ENCODE peak calls at places on chromosome 21, in nine cellular contexts. One of them, this sample, is unnamed.

GRCh38 chr21:35637431-35637830 is 422.9 kb downstream of the SETD4 start:
- DNase-seq in CD4-positive, CD25-positive, alpha-beta regulatory T cell: no peak
- DNase-seq in breast epithelium: no peak
- DNase-seq in heart left ventricle: no peak
- DNase-seq in GM23338: no peak
- DNase-seq in IMR-90: peak; percentile 61
- DNase-seq in GM23248: peak; percentile 86
- DNase-seq in PC-3: peak; percentile 73
- DNase-seq in lung: no peak
- DNase-seq in this sample: no peak

GRCh38 chr21:14480601-14481000 is 65.5 kb downstream of the SAMSN1 start:
- DNase-seq in lung: no peak
- DNase-seq in GM23248: no peak
- DNase-seq in breast epithelium: no peak
- DNase-seq in heart left ventricle: no peak
- DNase-seq in GM23338: no peak
- DNase-seq in IMR-90: no peak
- DNase-seq in CD4-positive, CD25-positive, alpha-beta regulatory T cell: no peak
- DNase-seq in PC-3: peak; percentile 8
- DNase-seq in this sample: peak; percentile 1

GRCh38 chr21:15788847-15789548 is 59.2 kb downstream of the USP25 start:
- DNase-seq in heart left ventricle: no peak
- DNase-seq in CD4-positive, CD25-positive, alpha-beta regulatory T cell: no peak
- DNase-seq in IMR-90: peak; percentile 33
- DNase-seq in GM23248: peak; percentile 32
- DNase-seq in GM23338: no peak
- DNase-seq in lung: no peak
- DNase-seq in breast epithelium: no peak
- DNase-seq in PC-3: peak; percentile 37
- DNase-seq in this sample: peak; percentile 65

GRCh38 chr21:42654179-42654912 is 925 bp downstream of the PDE9A start:
- DNase-seq in heart left ventricle: no peak
- DNase-seq in GM23248: no peak
- DNase-seq in CD4-positive, CD25-positive, alpha-beta regulatory T cell: peak; percentile 32
- DNase-seq in breast epithelium: no peak
- DNase-seq in IMR-90: no peak
- DNase-seq in lung: no peak
- DNase-seq in PC-3: no peak
- DNase-seq in GM23338: peak; percentile 76
- DNase-seq in this sample: no peak

GRCh38 chr21:18899261-18899660 is 495.7 kb upstream of the TMPRSS15 start:
- DNase-seq in PC-3: no peak
- DNase-seq in GM23248: no peak
- DNase-seq in heart left ventricle: no peak
- DNase-seq in GM23338: peak; percentile 8
- DNase-seq in IMR-90: no peak
- DNase-seq in lung: no peak
- DNase-seq in CD4-positive, CD25-positive, alpha-beta regulatory T cell: no peak
- DNase-seq in breast epithelium: no peak
- DNase-seq in this sample: no peak

GRCh38 chr21:42614391-42614790 is 39.0 kb upstream of the PDE9A start:
- DNase-seq in PC-3: no peak
- DNase-seq in GM23338: no peak
- DNase-seq in GM23248: no peak
- DNase-seq in CD4-positive, CD25-positive, alpha-beta regulatory T cell: peak; percentile 21
- DNase-seq in lung: no peak
- DNase-seq in breast epithelium: peak; percentile 37
- DNase-seq in IMR-90: no peak
- DNase-seq in heart left ventricle: no peak
- DNase-seq in this sample: no peak

GRCh38 chr21:31283025-31283424 is 61.0 kb downstream of the TIAM1 start:
- DNase-seq in PC-3: no peak
- DNase-seq in breast epithelium: no peak
- DNase-seq in lung: no peak
- DNase-seq in CD4-positive, CD25-positive, alpha-beta regulatory T cell: peak; percentile 56
- DNase-seq in GM23338: no peak
- DNase-seq in IMR-90: no peak
- DNase-seq in heart left ventricle: no peak
- DNase-seq in GM23248: no peak
- DNase-seq in this sample: no peak

GRCh38 chr21:42317826-42318746 is 2.9 kb upstream of the TFF3 start:
- DNase-seq in heart left ventricle: no peak
- DNase-seq in PC-3: no peak
- DNase-seq in breast epithelium: no peak
- DNase-seq in CD4-positive, CD25-positive, alpha-beta regulatory T cell: no peak
- DNase-seq in lung: no peak
- DNase-seq in IMR-90: no peak
- DNase-seq in GM23248: no peak
- DNase-seq in GM23338: no peak
- DNase-seq in this sample: no peak

GRCh38 chr21:21624674-21625073 is 626.5 kb downstream of the NCAM2 start:
- DNase-seq in IMR-90: peak; percentile 70
- DNase-seq in breast epithelium: no peak
- DNase-seq in heart left ventricle: no peak
- DNase-seq in GM23338: no peak
- DNase-seq in lung: no peak
- DNase-seq in GM23248: peak; percentile 45
- DNase-seq in PC-3: no peak
- DNase-seq in CD4-positive, CD25-positive, alpha-beta regulatory T cell: no peak
- DNase-seq in this sample: no peak

GRCh38 chr21:34345892-34346291 is 17.9 kb upstream of the KCNE2 start:
- DNase-seq in breast epithelium: no peak
- DNase-seq in IMR-90: peak; percentile 71
- DNase-seq in lung: no peak
- DNase-seq in GM23338: no peak
- DNase-seq in GM23248: peak; percentile 26
- DNase-seq in PC-3: no peak
- DNase-seq in heart left ventricle: no peak
- DNase-seq in CD4-positive, CD25-positive, alpha-beta regulatory T cell: no peak
- DNase-seq in this sample: no peak

GRCh38 chr21:28805885-28806284 is 186.8 kb downstream of the LTN1 start:
- DNase-seq in GM23338: no peak
- DNase-seq in CD4-positive, CD25-positive, alpha-beta regulatory T cell: no peak
- DNase-seq in lung: no peak
- DNase-seq in heart left ventricle: no peak
- DNase-seq in breast epithelium: no peak
- DNase-seq in PC-3: peak; percentile 65
- DNase-seq in IMR-90: peak; percentile 97
- DNase-seq in GM23248: peak; percentile 87
- DNase-seq in this sample: no peak

GRCh38 chr21:35164380-35164779 is 115.3 kb upstream of the RUNX1 start:
- DNase-seq in CD4-positive, CD25-positive, alpha-beta regulatory T cell: no peak
- DNase-seq in breast epithelium: no peak
- DNase-seq in lung: no peak
- DNase-seq in GM23248: no peak
- DNase-seq in IMR-90: no peak
- DNase-seq in GM23338: no peak
- DNase-seq in PC-3: no peak
- DNase-seq in heart left ventricle: no peak
- DNase-seq in this sample: no peak

GRCh38 chr21:44349416-44349846 is 4.0 kb upstream of the TRPM2 start:
- DNase-seq in breast epithelium: no peak
- DNase-seq in lung: no peak
- DNase-seq in heart left ventricle: no peak
- DNase-seq in CD4-positive, CD25-positive, alpha-beta regulatory T cell: no peak
- DNase-seq in GM23248: no peak
- DNase-seq in GM23338: no peak
- DNase-seq in PC-3: no peak
- DNase-seq in IMR-90: no peak
- DNase-seq in this sample: no peak

GRCh38 chr21:39616373-39616772 is 3.6 kb downstream of the B3GALT5 start:
- DNase-seq in CD4-positive, CD25-positive, alpha-beta regulatory T cell: no peak
- DNase-seq in lung: no peak
- DNase-seq in GM23248: no peak
- DNase-seq in IMR-90: no peak
- DNase-seq in heart left ventricle: no peak
- DNase-seq in PC-3: peak; percentile 53
- DNase-seq in breast epithelium: no peak
- DNase-seq in GM23338: no peak
- DNase-seq in this sample: no peak

GRCh38 chr21:39612233-39613028 is at the start of gene B3GALT5:
- DNase-seq in CD4-positive, CD25-positive, alpha-beta regulatory T cell: no peak
- DNase-seq in GM23248: no peak
- DNase-seq in breast epithelium: no peak
- DNase-seq in GM23338: peak; percentile 94
- DNase-seq in PC-3: peak; percentile 45
- DNase-seq in heart left ventricle: no peak
- DNase-seq in lung: no peak
- DNase-seq in IMR-90: no peak
- DNase-seq in this sample: no peak

GRCh38 chr21:39611547-39612190 is 1.1 kb upstream of the B3GALT5 start:
- DNase-seq in GM23338: peak; percentile 27
- DNase-seq in PC-3: no peak
- DNase-seq in IMR-90: no peak
- DNase-seq in GM23248: no peak
- DNase-seq in breast epithelium: no peak
- DNase-seq in lung: no peak
- DNase-seq in heart left ventricle: no peak
- DNase-seq in CD4-positive, CD25-positive, alpha-beta regulatory T cell: no peak
- DNase-seq in this sample: no peak

GRCh38 chr21:39610705-39611104 is 2.0 kb upstream of the B3GALT5 start:
- DNase-seq in GM23338: peak; percentile 88
- DNase-seq in heart left ventricle: no peak
- DNase-seq in breast epithelium: no peak
- DNase-seq in IMR-90: no peak
- DNase-seq in lung: no peak
- DNase-seq in GM23248: no peak
- DNase-seq in CD4-positive, CD25-positive, alpha-beta regulatory T cell: no peak
- DNase-seq in PC-3: peak; percentile 27
- DNase-seq in this sample: no peak

DNA sequence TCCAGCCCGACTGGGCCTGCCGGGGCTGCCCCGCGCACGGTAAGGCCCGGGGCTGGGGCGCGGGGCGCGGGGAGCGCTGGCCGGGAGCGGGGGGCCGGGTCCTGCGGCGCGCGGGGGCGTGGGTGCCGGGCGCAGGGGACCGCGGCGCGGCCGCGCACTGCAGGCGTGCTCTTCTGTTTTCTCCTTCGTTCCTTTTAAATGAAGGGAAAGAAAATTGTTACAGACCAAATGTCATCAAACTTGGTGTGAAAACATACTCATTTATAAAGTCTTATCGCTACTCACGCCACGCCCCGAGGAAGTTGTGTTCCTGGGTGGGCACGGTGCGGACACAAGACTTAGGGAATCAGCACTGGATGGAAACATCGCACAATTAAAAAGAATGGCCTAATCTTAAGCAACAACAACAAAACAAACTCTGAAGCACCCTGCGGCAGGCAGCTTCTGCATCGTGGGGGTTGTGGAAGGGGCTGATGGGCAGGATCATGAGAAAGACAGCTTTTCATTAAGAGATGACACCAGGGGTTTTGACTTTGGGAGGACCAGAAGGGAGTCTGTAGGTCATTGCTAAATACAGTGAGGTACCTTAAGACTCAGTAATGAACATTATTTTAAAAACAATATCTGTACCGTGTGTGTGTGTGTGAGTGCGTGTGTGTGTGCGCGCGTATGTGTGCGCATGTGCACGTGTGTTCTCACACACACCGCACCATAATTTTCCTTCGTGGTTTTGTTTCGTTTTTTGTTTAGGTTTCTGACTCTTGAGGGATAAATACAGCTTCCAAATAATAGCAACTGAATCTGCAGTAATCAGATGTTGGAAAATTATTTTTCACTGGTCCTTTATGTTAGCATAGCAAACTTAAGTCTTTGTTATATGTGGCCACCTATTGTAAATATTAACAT is 542 bp downstream of the B3GALT5 start:
- DNase-seq in breast epithelium: no peak
- DNase-seq in IMR-90: no peak
- DNase-seq in GM23338: no peak
- DNase-seq in heart left ventricle: no peak
- DNase-seq in GM23248: no peak
- DNase-seq in lung: no peak
- DNase-seq in PC-3: no peak
- DNase-seq in CD4-positive, CD25-positive, alpha-beta regulatory T cell: no peak
- DNase-seq in this sample: no peak
- H3K4me3 ChIP-seq in breast epithelium: peak overlapping the region; percentile 52
- H3K4me3 ChIP-seq in IMR-90: no peak overlapping the region
- H3K4me3 ChIP-seq in GM23338: peak overlapping the region; percentile 87
- H3K4me3 ChIP-seq in heart left ventricle: peak overlapping the region; percentile 2
- H3K4me3 ChIP-seq in GM23248: peak overlapping the region; percentile 55
- H3K4me3 ChIP-seq in lung: no peak overlapping the region
- H3K4me3 ChIP-seq in PC-3: peak overlapping the region; percentile 68
- H3K4me3 ChIP-seq in CD4-positive, CD25-positive, alpha-beta regulatory T cell: no peak overlapping the region
- H3K4me3 ChIP-seq in this sample: peak overlapping the region; percentile 72

DNA sequence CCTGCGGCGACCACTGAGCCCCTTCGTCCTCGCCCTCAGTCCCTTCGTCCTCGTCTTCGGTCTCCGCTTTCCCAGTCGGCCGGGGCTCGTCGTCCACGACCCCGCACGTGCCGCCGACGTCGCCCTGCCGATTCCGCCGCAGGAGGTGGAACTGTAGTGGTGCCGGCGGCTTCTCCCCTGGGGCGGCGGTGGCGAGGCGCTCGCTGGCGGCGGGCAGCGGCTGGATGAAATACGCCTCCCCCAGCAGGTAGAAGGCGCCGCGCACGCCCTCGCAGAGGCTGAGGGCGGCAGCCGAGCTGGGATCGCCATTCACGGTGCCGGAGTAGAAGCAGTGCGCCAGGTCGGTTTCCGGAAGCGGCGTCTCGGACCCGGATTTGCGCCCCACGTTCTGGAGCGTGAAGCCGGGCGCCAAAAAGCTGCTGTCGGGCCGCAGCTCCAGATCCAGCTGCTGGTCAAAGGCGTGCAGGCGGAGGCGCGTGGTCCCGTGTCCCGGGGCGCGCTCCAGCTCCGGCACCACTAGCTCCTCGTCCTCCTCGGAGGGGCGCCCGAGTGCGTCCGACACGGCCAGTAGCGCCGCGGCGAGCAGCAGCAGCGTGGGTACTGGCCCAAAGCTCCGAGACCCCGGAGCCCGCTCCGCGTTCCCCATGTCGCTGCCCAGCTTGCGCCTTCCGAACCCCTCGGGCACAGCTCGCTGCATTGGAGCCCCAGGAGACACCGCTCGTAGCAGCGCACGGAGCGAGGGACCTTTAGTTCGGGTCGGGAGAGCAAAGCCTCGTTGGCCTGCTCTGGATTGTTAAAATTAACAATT is 747 bp downstream of the ADAMTS1 start:
- DNase-seq in IMR-90: peak; percentile 22
- DNase-seq in GM23248: peak; percentile 76
- DNase-seq in CD4-positive, CD25-positive, alpha-beta regulatory T cell: no peak
- DNase-seq in heart left ventricle: peak; percentile 76
- DNase-seq in GM23338: peak; percentile 60
- DNase-seq in breast epithelium: peak; percentile 24
- DNase-seq in PC-3: peak; percentile 33
- DNase-seq in lung: no peak
- DNase-seq in this sample: no peak
- H3K4me3 ChIP-seq in IMR-90: peak overlapping the region; percentile 97
- H3K4me3 ChIP-seq in GM23248: peak overlapping the region; percentile 93
- H3K4me3 ChIP-seq in CD4-positive, CD25-positive, alpha-beta regulatory T cell: no peak overlapping the region
- H3K4me3 ChIP-seq in heart left ventricle: peak overlapping the region; percentile 92
- H3K4me3 ChIP-seq in GM23338: peak overlapping the region; percentile 88
- H3K4me3 ChIP-seq in breast epithelium: peak overlapping the region; percentile 69
- H3K4me3 ChIP-seq in PC-3: peak overlapping the region; percentile 78
- H3K4me3 ChIP-seq in lung: peak overlapping the region; percentile 85
- H3K4me3 ChIP-seq in this sample: peak overlapping the region; percentile 74

GRCh38 chr21:36700295-36700960 is 1.5 kb downstream of the SIM2 start:
- DNase-seq in IMR-90: no peak
- DNase-seq in breast epithelium: no peak
- DNase-seq in CD4-positive, CD25-positive, alpha-beta regulatory T cell: no peak
- DNase-seq in heart left ventricle: no peak
- DNase-seq in lung: no peak
- DNase-seq in GM23248: no peak
- DNase-seq in GM23338: peak; percentile 32
- DNase-seq in PC-3: no peak
- DNase-seq in this sample: no peak
- H3K4me3 ChIP-seq in IMR-90: peak overlapping the region; percentile 57
- H3K4me3 ChIP-seq in breast epithelium: peak overlapping the region; percentile 43
- H3K4me3 ChIP-seq in CD4-positive, CD25-positive, alpha-beta regulatory T cell: no peak overlapping the region
- H3K4me3 ChIP-seq in heart left ventricle: peak overlapping the region; percentile 14
- H3K4me3 ChIP-seq in lung: no peak overlapping the region
- H3K4me3 ChIP-seq in GM23248: no peak overlapping the region
- H3K4me3 ChIP-seq in GM23338: peak overlapping the region; percentile 59
- H3K4me3 ChIP-seq in PC-3: peak overlapping the region; percentile 95
- H3K4me3 ChIP-seq in this sample: no peak overlapping the region

GRCh38 chr21:45590246-45590725 is 48.0 kb upstream of the SLC19A1 start:
- DNase-seq in GM23338: peak; percentile 83
- DNase-seq in heart left ventricle: peak; percentile 64
- DNase-seq in GM23248: peak; percentile 70
- DNase-seq in PC-3: peak; percentile 17
- DNase-seq in lung: peak; percentile 71
- DNase-seq in IMR-90: peak; percentile 19
- DNase-seq in CD4-positive, CD25-positive, alpha-beta regulatory T cell: peak; percentile 64
- DNase-seq in breast epithelium: no peak
- DNase-seq in this sample: no peak
- H3K4me3 ChIP-seq in GM23338: peak overlapping the region; percentile 64
- H3K4me3 ChIP-seq in heart left ventricle: peak overlapping the region; percentile 26
- H3K4me3 ChIP-seq in GM23248: peak overlapping the region; percentile 70
- H3K4me3 ChIP-seq in PC-3: peak overlapping the region; percentile 60
- H3K4me3 ChIP-seq in lung: no peak overlapping the region
- H3K4me3 ChIP-seq in IMR-90: peak overlapping the region; percentile 44
- H3K4me3 ChIP-seq in CD4-positive, CD25-positive, alpha-beta regulatory T cell: no peak overlapping the region
- H3K4me3 ChIP-seq in breast epithelium: peak overlapping the region; percentile 51
- H3K4me3 ChIP-seq in this sample: peak overlapping the region; percentile 34

This sample was measured in retinal pigment epithelial cell.